ENCODE peak calls at places on chromosomes 11 and 22, in seven cellular contexts. Y is activated CD8-positive, alpha-beta memory T cell treated with anti-CD3 and anti-CD28 coated beads, Interleukin-2, amount 50 U/mL, for 48 hours; O is dorsolateral prefrontal cortex; C is stomach; J is T-cell; I is NB4; U is AG09319. A is an unnamed sample.

GRCh38 chr11:94749367-94749766 is 18.8 kb upstream of the AMOTL1 start:
- DNase-seq in Y (no peak), O (no peak), U (no peak), I (no peak), C (no peak), J (no peak), A (no peak)

GRCh38 chr11:98601181-98601773 is 419.5 kb upstream of the CNTN5 start:
- DNase-seq in Y (no peak), J (no peak), U (no peak), I (peak), O (no peak), C (no peak), A (no peak)

GRCh38 chr11:68256331-68256741 is 15.4 kb downstream of the C11orf24 start:
- DNase-seq in C (no peak), Y (no peak), O (no peak), U (no peak), J (no peak), I (no peak), A (no peak)

GRCh38 chr11:2664886-2665746 is 34.7 kb downstream of the KCNQ1OT1 start:
- DNase-seq in Y (no peak), I (no peak), J (no peak), U (no peak), C (peak), O (peak), A (no peak)

GRCh38 chr11:134270250-134270714 is 5.9 kb upstream of the GLB1L3 start:
- DNase-seq in Y (no peak), C (no peak), U (no peak), J (no peak), O (no peak), I (peak), A (peak)

GRCh38 chr11:59243633-59244032 is 30.9 kb upstream of the MPEG1 start:
- DNase-seq in J (no peak), Y (no peak), O (no peak), I (no peak), C (no peak), U (no peak), A (no peak)

GRCh38 chr22:43446881-43447280 is 35.1 kb downstream of the MPPED1 start:
- DNase-seq in I (no peak), O (no peak), U (no peak), C (peak), Y (no peak), J (no peak), A (no peak)

GRCh38 chr22:30423296-30423958 is 2.1 kb upstream of the MTFP1 start:
- DNase-seq in O (peak), C (no peak), I (peak), U (no peak), Y (no peak), J (peak), A (no peak)

GRCh38 chr11:132626446-132626845 is 905.9 kb downstream of the OPCML start:
- DNase-seq in Y (no peak), I (no peak), O (no peak), U (no peak), C (no peak), J (no peak), A (no peak)

GRCh38 chr11:122215244-122215992 is 99.4 kb upstream of the BLID start:
- DNase-seq in Y (peak), C (peak), I (peak), U (peak), J (no peak), O (peak), A (peak)

GRCh38 chr11:10401275-10401674 is 53.8 kb upstream of the AMPD3 start:
- DNase-seq in O (no peak), J (no peak), I (no peak), U (no peak), Y (no peak), C (no peak), A (no peak)

A was measured in KBM-7.